ENCODE peak calls at places on chromosomes 3 and 15, in four cellular contexts. One of them, this sample, is unnamed.

GRCh38 chr15:49988766-49989165 is 130.3 kb downstream of the ATP8B4 start:
- DNase-seq in cardiac fibroblast: no peak
- DNase-seq in NB4: no peak
- DNase-seq in nephron progenitor cell: no peak
- DNase-seq in this sample: no peak

GRCh38 chr3:73511555-73511954 is 113.2 kb downstream of the PDZRN3 start:
- DNase-seq in cardiac fibroblast: no peak
- DNase-seq in NB4: no peak
- DNase-seq in nephron progenitor cell: no peak
- DNase-seq in this sample: no peak

GRCh38 chr3:153130312-153130977 is 31.6 kb upstream of the RAP2B start:
- DNase-seq in NB4: peak
- DNase-seq in nephron progenitor cell: no peak
- DNase-seq in cardiac fibroblast: peak
- DNase-seq in this sample: no peak

GRCh38 chr3:89373459-89373858 is 266.0 kb downstream of the EPHA3 start:
- DNase-seq in NB4: no peak
- DNase-seq in nephron progenitor cell: no peak
- DNase-seq in cardiac fibroblast: no peak
- DNase-seq in this sample: no peak

GRCh38 chr3:44478606-44479094 is 1.2 kb upstream of the ZNF445 start:
- DNase-seq in NB4: no peak
- DNase-seq in nephron progenitor cell: no peak
- DNase-seq in cardiac fibroblast: no peak
- DNase-seq in this sample: no peak

GRCh38 chr3:73504255-73504654 is 120.5 kb downstream of the PDZRN3 start:
- DNase-seq in NB4: no peak
- DNase-seq in cardiac fibroblast: no peak
- DNase-seq in nephron progenitor cell: no peak
- DNase-seq in this sample: no peak

GRCh38 chr3:171822707-171823106 is 12.4 kb upstream of the PLD1 start:
- DNase-seq in NB4: no peak
- DNase-seq in cardiac fibroblast: no peak
- DNase-seq in nephron progenitor cell: no peak
- DNase-seq in this sample: no peak

GRCh38 chr15:71648095-71648494 is 162.3 kb upstream of the NR2E3 start:
- DNase-seq in nephron progenitor cell: no peak
- DNase-seq in cardiac fibroblast: no peak
- DNase-seq in NB4: no peak
- DNase-seq in this sample: no peak

GRCh38 chr15:31227235-31227634 is 99.4 kb upstream of the KLF13 start:
- DNase-seq in nephron progenitor cell: no peak
- DNase-seq in NB4: no peak
- DNase-seq in cardiac fibroblast: no peak
- DNase-seq in this sample: no peak

GRCh38 chr3:71201939-71202338 is 381.6 kb downstream of the FOXP1 start:
- DNase-seq in NB4: no peak
- DNase-seq in cardiac fibroblast: peak
- DNase-seq in nephron progenitor cell: no peak
- DNase-seq in this sample: no peak

GRCh38 chr3:134153761-134154160 is 96.9 kb downstream of the RYK start:
- DNase-seq in nephron progenitor cell: no peak
- DNase-seq in cardiac fibroblast: no peak
- DNase-seq in NB4: no peak
- DNase-seq in this sample: no peak

GRCh38 chr15:44082558-44083151 is 112.4 kb downstream of the FRMD5 start:
- DNase-seq in NB4: no peak
- DNase-seq in nephron progenitor cell: no peak
- DNase-seq in cardiac fibroblast: peak
- DNase-seq in this sample: no peak

GRCh38 chr15:93072440-93073394 is 16.3 kb downstream of the RGMA start:
- DNase-seq in cardiac fibroblast: peak
- DNase-seq in nephron progenitor cell: peak
- DNase-seq in NB4: peak
- DNase-seq in this sample: peak

GRCh38 chr3:25831578-25831977 is 41.7 kb downstream of the OXSM start:
- DNase-seq in nephron progenitor cell: no peak
- DNase-seq in NB4: peak
- DNase-seq in cardiac fibroblast: peak
- DNase-seq in this sample: no peak

GRCh38 chr3:154018100-154018696 is 103.0 kb upstream of the ARHGEF26 start:
- DNase-seq in cardiac fibroblast: peak
- DNase-seq in nephron progenitor cell: peak
- DNase-seq in NB4: peak
- DNase-seq in this sample: no peak

GRCh38 chr3:149657458-149657795 is 398 bp downstream of the WWTR1 start:
- DNase-seq in cardiac fibroblast: peak
- DNase-seq in NB4: peak
- DNase-seq in nephron progenitor cell: no peak
- DNase-seq in this sample: peak

GRCh38 chr3:114498779-114499370 is 205.0 kb downstream of the TIGIT start:
- DNase-seq in nephron progenitor cell: no peak
- DNase-seq in cardiac fibroblast: peak
- DNase-seq in NB4: peak
- DNase-seq in this sample: no peak

GRCh38 chr15:39869251-39869650 is 50.8 kb downstream of the GPR176 start:
- DNase-seq in nephron progenitor cell: no peak
- DNase-seq in cardiac fibroblast: no peak
- DNase-seq in NB4: no peak
- DNase-seq in this sample: no peak

GRCh38 chr15:43974852-43975251 is 148.1 kb downstream of the WDR76 start:
- DNase-seq in nephron progenitor cell: no peak
- DNase-seq in NB4: no peak
- DNase-seq in cardiac fibroblast: no peak
- DNase-seq in this sample: no peak

GRCh38 chr3:87077354-87077753 is 86.4 kb upstream of the VGLL3 start:
- DNase-seq in nephron progenitor cell: no peak
- DNase-seq in cardiac fibroblast: peak
- DNase-seq in NB4: no peak
- DNase-seq in this sample: no peak

GRCh38 chr15:57565326-57565725 is 26.4 kb upstream of the MYZAP start:
- DNase-seq in nephron progenitor cell: no peak
- DNase-seq in NB4: peak
- DNase-seq in cardiac fibroblast: no peak
- DNase-seq in this sample: no peak

GRCh38 chr3:184082034-184082433 is 14.8 kb upstream of the HTR3E start:
- DNase-seq in nephron progenitor cell: no peak
- DNase-seq in NB4: no peak
- DNase-seq in cardiac fibroblast: no peak
- DNase-seq in this sample: no peak

GRCh38 chr15:73522011-73522410 is 79.0 kb downstream of the REC114 start:
- DNase-seq in NB4: no peak
- DNase-seq in nephron progenitor cell: no peak
- DNase-seq in cardiac fibroblast: no peak
- DNase-seq in this sample: no peak

GRCh38 chr3:99818818-99819217 is 1.2 kb downstream of the CMSS1 start:
- DNase-seq in cardiac fibroblast: no peak
- DNase-seq in nephron progenitor cell: no peak
- DNase-seq in NB4: no peak
- DNase-seq in this sample: no peak

GRCh38 chr3:22399566-22399965 is 648.6 kb upstream of the ZNF385D start:
- DNase-seq in NB4: no peak
- DNase-seq in nephron progenitor cell: no peak
- DNase-seq in cardiac fibroblast: peak
- DNase-seq in this sample: no peak

GRCh38 chr15:66404532-66404931 is 17.8 kb downstream of the MAP2K1 start:
- DNase-seq in nephron progenitor cell: peak
- DNase-seq in NB4: no peak
- DNase-seq in cardiac fibroblast: no peak
- DNase-seq in this sample: no peak

GRCh38 chr3:18237251-18238005 is 187.7 kb downstream of the SATB1 start:
- DNase-seq in NB4: no peak
- DNase-seq in cardiac fibroblast: peak
- DNase-seq in nephron progenitor cell: no peak
- DNase-seq in this sample: no peak

GRCh38 chr3:45134758-45135521 is 11.2 kb downstream of the CDCP1 start:
- DNase-seq in cardiac fibroblast: peak
- DNase-seq in nephron progenitor cell: no peak
- DNase-seq in NB4: no peak
- DNase-seq in this sample: no peak

DNA sequence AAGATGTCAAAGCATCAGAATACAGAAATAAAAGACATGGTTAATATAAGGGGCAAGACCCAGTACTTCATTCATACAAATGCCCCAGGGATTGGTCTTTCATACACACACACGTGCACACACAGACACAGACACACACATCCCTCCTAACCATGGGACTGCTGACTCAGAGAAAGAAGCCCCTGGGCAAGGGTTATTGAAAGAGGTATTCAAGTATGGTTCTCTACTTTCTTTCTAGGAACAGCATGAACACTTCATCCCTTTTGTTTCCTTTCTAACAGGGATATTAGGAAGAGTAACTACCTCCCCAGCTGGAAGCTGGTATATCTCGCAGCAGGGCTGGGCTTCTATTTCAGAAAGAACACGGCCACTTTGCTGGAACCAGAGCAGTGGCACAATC is 33.2 kb upstream of the ZFAND6 start:
- DNase-seq in cardiac fibroblast: no peak
- DNase-seq in NB4: no peak
- DNase-seq in nephron progenitor cell: no peak
- DNase-seq in this sample: no peak
- TF ChIP-seq CTCF in cardiac fibroblast: no peak
- TF ChIP-seq CTCF in NB4: no peak
- TF ChIP-seq CTCF in nephron progenitor cell: no peak
- TF ChIP-seq CTCF in this sample: no peak

GRCh38 chr3:13474776-13475303 is 5.3 kb upstream of the HDAC11 start:
- DNase-seq in cardiac fibroblast: no peak
- DNase-seq in NB4: no peak
- DNase-seq in nephron progenitor cell: no peak
- DNase-seq in this sample: no peak

GRCh38 chr3:13473020-13473419 is 7.1 kb upstream of the HDAC11 start:
- DNase-seq in cardiac fibroblast: no peak
- DNase-seq in NB4: no peak
- DNase-seq in nephron progenitor cell: no peak
- DNase-seq in this sample: no peak

GRCh38 chr3:13472286-13472685 is 7.8 kb upstream of the HDAC11 start:
- DNase-seq in cardiac fibroblast: no peak
- DNase-seq in NB4: no peak
- DNase-seq in nephron progenitor cell: no peak
- DNase-seq in this sample: no peak

GRCh38 chr3:13474021-13474420 is 6.1 kb upstream of the HDAC11 start:
- DNase-seq in cardiac fibroblast: no peak
- DNase-seq in NB4: no peak
- DNase-seq in nephron progenitor cell: no peak
- DNase-seq in this sample: no peak

GRCh38 chr3:13470894-13471574 is 9.1 kb upstream of the HDAC11 start:
- DNase-seq in nephron progenitor cell: no peak
- DNase-seq in cardiac fibroblast: no peak
- DNase-seq in NB4: no peak
- DNase-seq in this sample: no peak
- TF ChIP-seq CTCF in nephron progenitor cell: no peak
- TF ChIP-seq CTCF in cardiac fibroblast: no peak
- TF ChIP-seq CTCF in NB4: no peak
- TF ChIP-seq CTCF in this sample: no peak

DNA sequence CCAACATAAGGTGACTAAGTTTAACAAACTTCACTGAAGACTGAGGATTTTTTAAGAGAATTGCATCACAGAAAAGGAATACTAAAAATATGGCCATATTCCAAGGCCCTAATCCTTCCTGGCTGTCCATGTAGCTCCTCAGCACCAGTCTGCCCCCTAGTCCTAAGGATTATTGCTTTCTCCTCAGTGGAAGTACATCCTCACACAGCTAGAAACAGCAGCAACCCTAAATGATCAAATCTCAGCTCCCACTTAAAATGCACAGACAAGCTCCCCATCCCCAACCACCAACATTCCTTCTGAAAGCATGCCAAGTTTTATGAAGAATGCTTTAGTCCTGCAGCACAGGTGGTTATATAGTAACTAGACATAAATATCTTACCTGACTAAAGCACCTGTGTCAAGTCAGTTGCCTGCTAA is 14.7 kb downstream of the ST3GAL6 start:
- DNase-seq in cardiac fibroblast: peak
- DNase-seq in NB4: no peak
- DNase-seq in nephron progenitor cell: no peak
- DNase-seq in this sample: no peak
- TF ChIP-seq CTCF in cardiac fibroblast: no peak
- TF ChIP-seq CTCF in NB4: no peak
- TF ChIP-seq CTCF in nephron progenitor cell: no peak
- TF ChIP-seq CTCF in this sample: no peak

GRCh38 chr3:36741285-36741684 is 23.1 kb downstream of the DCLK3 start:
- DNase-seq in cardiac fibroblast: no peak
- DNase-seq in NB4: no peak
- DNase-seq in nephron progenitor cell: no peak
- DNase-seq in this sample: no peak
- TF ChIP-seq CTCF in cardiac fibroblast: peak
- TF ChIP-seq CTCF in NB4: no peak
- TF ChIP-seq CTCF in nephron progenitor cell: peak
- TF ChIP-seq CTCF in this sample: no peak

DNA sequence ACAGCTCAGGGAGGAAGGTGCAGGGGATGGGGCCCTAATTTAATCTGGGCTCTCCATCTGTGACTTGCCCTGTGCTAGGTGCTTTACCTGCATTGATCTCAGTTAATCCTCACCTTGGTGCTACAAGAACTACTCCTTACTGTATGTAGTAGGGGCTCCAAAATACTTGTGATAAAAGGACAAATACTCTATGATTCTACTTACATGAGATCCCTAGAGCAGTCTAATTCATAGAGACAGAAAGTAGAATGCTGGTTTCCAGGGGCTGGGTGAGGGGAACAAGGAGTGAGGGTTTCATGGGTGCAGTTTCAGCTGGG is 67.2 kb downstream of the SLC6A1 start:
- DNase-seq in cardiac fibroblast: no peak
- DNase-seq in nephron progenitor cell: no peak
- DNase-seq in NB4: no peak
- DNase-seq in this sample: no peak
- TF ChIP-seq CTCF in cardiac fibroblast: no peak
- TF ChIP-seq CTCF in nephron progenitor cell: no peak
- TF ChIP-seq CTCF in NB4: no peak
- TF ChIP-seq CTCF in this sample: no peak

GRCh38 chr15:28191832-28192231 is 92.7 kb upstream of the OCA2 start:
- DNase-seq in cardiac fibroblast: peak
- DNase-seq in nephron progenitor cell: peak
- DNase-seq in NB4: peak
- DNase-seq in this sample: no peak
- TF ChIP-seq CTCF in cardiac fibroblast: peak
- TF ChIP-seq CTCF in nephron progenitor cell: no peak
- TF ChIP-seq CTCF in NB4: no peak
- TF ChIP-seq CTCF in this sample: no peak

DNA sequence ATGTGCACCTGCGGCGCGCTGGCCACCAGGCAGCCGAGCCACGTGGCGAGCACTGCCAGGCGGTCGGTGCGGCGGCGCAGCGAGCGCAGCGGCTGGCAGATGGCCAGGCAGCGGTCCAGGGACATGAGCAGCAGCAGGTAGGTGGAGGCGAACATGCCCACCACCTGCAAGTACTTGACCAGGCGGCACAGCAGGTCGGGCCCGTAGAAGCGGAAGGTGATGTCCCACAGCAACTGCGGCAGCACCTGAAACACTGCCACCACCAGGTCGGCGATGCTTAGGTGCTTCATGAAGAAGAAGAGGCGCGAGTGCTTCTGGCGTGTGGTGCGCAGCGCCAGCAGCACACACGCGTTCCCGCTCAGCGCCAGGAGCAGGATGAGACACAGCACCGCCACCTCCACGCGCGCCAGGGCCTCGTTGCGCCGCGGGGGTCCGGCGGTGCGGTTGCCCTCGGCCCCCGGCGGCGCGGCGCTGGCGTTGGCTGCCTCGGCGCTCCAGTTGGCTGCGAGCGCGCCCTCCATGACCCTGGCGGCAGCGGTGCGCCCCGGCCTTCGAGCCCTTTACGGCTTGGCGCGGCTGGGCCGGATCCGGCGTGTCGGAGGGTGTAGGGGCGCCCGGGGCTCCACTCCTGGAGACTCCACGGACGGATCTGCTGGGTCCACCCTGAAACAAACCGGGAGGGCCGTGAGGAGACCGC is 1.6 kb downstream of the OXTR start:
- DNase-seq in NB4: no peak
- DNase-seq in nephron progenitor cell: peak
- DNase-seq in cardiac fibroblast: peak
- DNase-seq in this sample: no peak
- TF ChIP-seq CTCF in NB4: no peak
- TF ChIP-seq CTCF in nephron progenitor cell: no peak
- TF ChIP-seq CTCF in cardiac fibroblast: no peak
- TF ChIP-seq CTCF in this sample: no peak